ENCODE peak calls at places on chromosomes 3 and 15, in seven cellular contexts. G is NCI-H2029; M is NCI-H69; P is HCEC 1CT; K is central memory CD4-positive, alpha-beta T cell; H is ACHN; O is cardiac fibroblast. X is an unnamed sample.

GRCh38 chr3:149717391-149718056 is 34.8 kb downstream of the COMMD2 start:
- DNase-seq in H (peak; percentile 69), M (peak; percentile 60), P (peak; percentile 75), K (peak; percentile 3), O (peak; percentile 90), G (peak; percentile 65), X (peak; percentile 73)

GRCh38 chr3:24264748-24265158 is 229.9 kb downstream of the THRB start:
- DNase-seq in P (peak; percentile 58), O (peak; percentile 70), G (peak; percentile 8), K (no peak), M (peak; percentile 61), H (peak; percentile 62), X (peak; percentile 57)

GRCh38 chr3:27910456-27910855 is 188.3 kb upstream of the EOMES start:
- DNase-seq in G (no peak), O (peak; percentile 24), K (no peak), H (no peak), M (no peak), P (no peak), X (no peak)

GRCh38 chr15:42584031-42584765 is 8.8 kb downstream of the STARD9 start:
- DNase-seq in G (no peak), M (peak; percentile 10), O (no peak), H (no peak), K (no peak), P (no peak), X (no peak)

GRCh38 chr3:133856316-133856715 is 39.4 kb downstream of the RAB6B start:
- DNase-seq in K (no peak), M (no peak), H (no peak), O (peak; percentile 11), P (no peak), G (no peak), X (no peak)

GRCh38 chr3:64380539-64380938 is 155.3 kb upstream of the PRICKLE2 start:
- DNase-seq in H (no peak), P (no peak), K (no peak), G (no peak), O (no peak), M (no peak), X (no peak)

GRCh38 chr3:133506215-133506901 is 67.1 kb upstream of the CDV3 start:
- DNase-seq in O (no peak), P (no peak), M (no peak), K (peak; percentile 40), H (no peak), G (no peak), X (no peak)

GRCh38 chr3:64149886-64150285 is 75.4 kb downstream of the PRICKLE2 start:
- DNase-seq in M (peak; percentile 55), G (no peak), O (no peak), K (no peak), H (no peak), P (no peak), X (no peak)

GRCh38 chr15:33675246-33675645 is 293.1 kb upstream of the CHRM5 start:
- DNase-seq in H (peak; percentile 58), P (peak; percentile 8), M (peak; percentile 73), O (peak; percentile 33), K (no peak), G (no peak), X (peak; percentile 56)

GRCh38 chr3:194841515-194841841 is 155.8 kb downstream of the FAM43A start:
- DNase-seq in G (no peak), M (no peak), O (no peak), K (no peak), P (no peak), H (no peak), X (no peak)

GRCh38 chr3:45892161-45892560 is 5.8 kb downstream of the CCR9 start:
- DNase-seq in G (no peak), M (no peak), H (no peak), O (no peak), K (no peak), P (no peak), X (no peak)

GRCh38 chr3:173336261-173336660 is 61.3 kb upstream of the NLGN1 start:
- DNase-seq in K (no peak), G (no peak), P (no peak), M (no peak), O (no peak), H (no peak), X (no peak)

GRCh38 chr15:90496791-90497190 is 32.9 kb upstream of the CRTC3 start:
- DNase-seq in P (no peak), H (no peak), M (no peak), O (peak; percentile 39), K (no peak), G (no peak), X (no peak)

GRCh38 chr15:90413411-90414379 is 25.7 kb downstream of the IQGAP1 start:
- DNase-seq in O (peak; percentile 74), G (no peak), K (no peak), H (no peak), M (no peak), P (peak; percentile 63), X (peak; percentile 63)

GRCh38 chr15:29143293-29143692 is 126.3 kb downstream of the NSMCE3 start:
- DNase-seq in M (no peak), K (no peak), G (no peak), H (no peak), P (no peak), O (no peak), X (no peak)

GRCh38 chr3:158269896-158270295 is 160.0 kb downstream of the RSRC1 start:
- DNase-seq in H (no peak), P (no peak), O (no peak), G (no peak), M (no peak), K (no peak), X (peak; percentile 95)

GRCh38 chr3:37668831-37669610 is 192.7 kb upstream of the CTDSPL start:
- DNase-seq in O (no peak), M (no peak), H (no peak), P (no peak), K (no peak), G (peak; percentile 77), X (no peak)

GRCh38 chr3:3906171-3906570 is 106.9 kb downstream of the LRRN1 start:
- DNase-seq in M (peak; percentile 15), G (no peak), O (no peak), P (no peak), K (no peak), H (no peak), X (no peak)